ENCODE peak calls at places on chromosomes 6 and 20, in six cellular contexts. One of them, this sample, is unnamed.

GRCh38 chr6:53065266-53066058 is at the start of gene FBXO9:
- DNase-seq in BE2C: peak; percentile 82
- DNase-seq in ovary: peak; percentile 84
- DNase-seq in GM23338: peak; percentile 69
- DNase-seq in astrocyte of the spinal cord: no peak
- DNase-seq in lower lobe of right lung: peak; percentile 79
- DNase-seq in this sample: peak; percentile 84

GRCh38 chr6:90123796-90124195 is 172.8 kb downstream of the BACH2 start:
- DNase-seq in lower lobe of right lung: no peak
- DNase-seq in ovary: no peak
- DNase-seq in GM23338: no peak
- DNase-seq in astrocyte of the spinal cord: no peak
- DNase-seq in BE2C: no peak
- DNase-seq in this sample: no peak

GRCh38 chr20:32966881-32967781 is 37.1 kb downstream of the SUN5 start:
- DNase-seq in BE2C: no peak
- DNase-seq in astrocyte of the spinal cord: no peak
- DNase-seq in ovary: no peak
- DNase-seq in lower lobe of right lung: no peak
- DNase-seq in GM23338: no peak
- DNase-seq in this sample: no peak

GRCh38 chr20:33209789-33210188 is 7.4 kb upstream of the BPIFA3 start:
- DNase-seq in ovary: peak; percentile 59
- DNase-seq in GM23338: peak; percentile 93
- DNase-seq in astrocyte of the spinal cord: peak; percentile 34
- DNase-seq in BE2C: peak; percentile 25
- DNase-seq in lower lobe of right lung: peak; percentile 70
- DNase-seq in this sample: peak; percentile 75

GRCh38 chr20:63183422-63184146 is 32.3 kb downstream of the YTHDF1 start:
- DNase-seq in lower lobe of right lung: peak; percentile 62
- DNase-seq in ovary: peak; percentile 57
- DNase-seq in astrocyte of the spinal cord: no peak
- DNase-seq in BE2C: peak; percentile 68
- DNase-seq in GM23338: peak; percentile 80
- DNase-seq in this sample: peak; percentile 39

GRCh38 chr6:35496851-35497570 is at the start of gene TEAD3:
- DNase-seq in ovary: peak; percentile 87
- DNase-seq in lower lobe of right lung: peak; percentile 74
- DNase-seq in astrocyte of the spinal cord: peak; percentile 47
- DNase-seq in BE2C: peak; percentile 61
- DNase-seq in GM23338: peak; percentile 92
- DNase-seq in this sample: peak; percentile 83

GRCh38 chr6:168116446-168116974 is 37.5 kb upstream of the FRMD1 start:
- DNase-seq in ovary: peak; percentile 16
- DNase-seq in lower lobe of right lung: no peak
- DNase-seq in BE2C: no peak
- DNase-seq in astrocyte of the spinal cord: no peak
- DNase-seq in GM23338: no peak
- DNase-seq in this sample: no peak

GRCh38 chr6:128064540-128064895 is 163.7 kb upstream of the THEMIS start:
- DNase-seq in ovary: no peak
- DNase-seq in astrocyte of the spinal cord: no peak
- DNase-seq in BE2C: no peak
- DNase-seq in lower lobe of right lung: no peak
- DNase-seq in GM23338: no peak
- DNase-seq in this sample: no peak

GRCh38 chr6:166007349-166008263 is 160.0 kb downstream of the TBXT start:
- DNase-seq in lower lobe of right lung: no peak
- DNase-seq in ovary: peak; percentile 92
- DNase-seq in astrocyte of the spinal cord: peak; percentile 83
- DNase-seq in GM23338: no peak
- DNase-seq in BE2C: peak; percentile 67
- DNase-seq in this sample: peak; percentile 88

GRCh38 chr6:72461144-72461543 is 160.7 kb upstream of the KCNQ5 start:
- DNase-seq in lower lobe of right lung: no peak
- DNase-seq in GM23338: peak; percentile 5
- DNase-seq in ovary: no peak
- DNase-seq in BE2C: no peak
- DNase-seq in astrocyte of the spinal cord: peak; percentile 60
- DNase-seq in this sample: peak; percentile 11

GRCh38 chr6:14282326-14282725 is 164.8 kb downstream of the CD83 start:
- DNase-seq in ovary: no peak
- DNase-seq in astrocyte of the spinal cord: no peak
- DNase-seq in BE2C: no peak
- DNase-seq in lower lobe of right lung: no peak
- DNase-seq in GM23338: no peak
- DNase-seq in this sample: no peak

GRCh38 chr6:50724381-50725124 is 11.2 kb downstream of the TFAP2D start:
- DNase-seq in ovary: no peak
- DNase-seq in GM23338: peak; percentile 69
- DNase-seq in BE2C: peak; percentile 15
- DNase-seq in astrocyte of the spinal cord: no peak
- DNase-seq in lower lobe of right lung: no peak
- DNase-seq in this sample: no peak

GRCh38 chr6:14035448-14035847 is 82.1 kb upstream of the CD83 start:
- DNase-seq in ovary: no peak
- DNase-seq in GM23338: peak; percentile 82
- DNase-seq in astrocyte of the spinal cord: peak; percentile 90
- DNase-seq in BE2C: no peak
- DNase-seq in lower lobe of right lung: no peak
- DNase-seq in this sample: peak; percentile 28

GRCh38 chr20:59948828-59949720 is 8.9 kb downstream of the FAM217B start:
- DNase-seq in GM23338: peak; percentile 71
- DNase-seq in BE2C: peak; percentile 21
- DNase-seq in astrocyte of the spinal cord: peak; percentile 63
- DNase-seq in ovary: no peak
- DNase-seq in lower lobe of right lung: no peak
- DNase-seq in this sample: peak; percentile 73

GRCh38 chr20:4544765-4545164 is 176.9 kb upstream of the PRND start:
- DNase-seq in GM23338: no peak
- DNase-seq in astrocyte of the spinal cord: peak; percentile 60
- DNase-seq in ovary: no peak
- DNase-seq in lower lobe of right lung: no peak
- DNase-seq in BE2C: no peak
- DNase-seq in this sample: no peak

GRCh38 chr6:39102024-39102820 is 12.8 kb downstream of the SAYSD1 start:
- DNase-seq in GM23338: peak; percentile 92
- DNase-seq in BE2C: no peak
- DNase-seq in astrocyte of the spinal cord: peak; percentile 60
- DNase-seq in lower lobe of right lung: no peak
- DNase-seq in ovary: no peak
- DNase-seq in this sample: peak; percentile 87

GRCh38 chr20:36415475-36416002 is 109.4 kb downstream of the DLGAP4 start:
- DNase-seq in lower lobe of right lung: no peak
- DNase-seq in GM23338: no peak
- DNase-seq in astrocyte of the spinal cord: no peak
- DNase-seq in BE2C: no peak
- DNase-seq in ovary: no peak
- DNase-seq in this sample: no peak

GRCh38 chr20:37897008-37897548 is 5.8 kb upstream of the VSTM2L start:
- DNase-seq in astrocyte of the spinal cord: peak; percentile 42
- DNase-seq in GM23338: peak; percentile 75
- DNase-seq in lower lobe of right lung: no peak
- DNase-seq in ovary: no peak
- DNase-seq in BE2C: peak; percentile 73
- DNase-seq in this sample: peak; percentile 79

GRCh38 chr20:16036331-16036730 is 536.9 kb downstream of the KIF16B start:
- DNase-seq in astrocyte of the spinal cord: no peak
- DNase-seq in GM23338: no peak
- DNase-seq in BE2C: no peak
- DNase-seq in lower lobe of right lung: no peak
- DNase-seq in ovary: no peak
- DNase-seq in this sample: no peak

GRCh38 chr6:10617008-10617696 is 77.3 kb downstream of the C6orf52 start:
- DNase-seq in BE2C: no peak
- DNase-seq in ovary: no peak
- DNase-seq in GM23338: no peak
- DNase-seq in lower lobe of right lung: peak; percentile 58
- DNase-seq in astrocyte of the spinal cord: no peak
- DNase-seq in this sample: no peak

GRCh38 chr20:47146703-47147102 is 209.8 kb downstream of the ZMYND8 start:
- DNase-seq in BE2C: no peak
- DNase-seq in lower lobe of right lung: no peak
- DNase-seq in astrocyte of the spinal cord: peak; percentile 86
- DNase-seq in ovary: no peak
- DNase-seq in GM23338: no peak
- DNase-seq in this sample: peak; percentile 11

GRCh38 chr6:102417368-102417767 is 1023.9 kb downstream of the GRIK2 start:
- DNase-seq in ovary: no peak
- DNase-seq in BE2C: no peak
- DNase-seq in astrocyte of the spinal cord: no peak
- DNase-seq in lower lobe of right lung: no peak
- DNase-seq in GM23338: no peak
- DNase-seq in this sample: no peak

GRCh38 chr6:170435766-170436165 is 117.3 kb downstream of the PSMB1 start:
- DNase-seq in ovary: no peak
- DNase-seq in GM23338: no peak
- DNase-seq in BE2C: no peak
- DNase-seq in astrocyte of the spinal cord: no peak
- DNase-seq in lower lobe of right lung: no peak
- DNase-seq in this sample: no peak
- H3K4me3 ChIP-seq in ovary: no peak overlapping the region
- H3K4me3 ChIP-seq in GM23338: no peak overlapping the region
- H3K4me3 ChIP-seq in BE2C: no peak overlapping the region
- H3K4me3 ChIP-seq in astrocyte of the spinal cord: no peak overlapping the region
- H3K4me3 ChIP-seq in lower lobe of right lung: no peak overlapping the region
- H3K4me3 ChIP-seq in this sample: no peak overlapping the region

GRCh38 chr6:29976253-29976587 is 33.9 kb downstream of the HLA-A start:
- DNase-seq in BE2C: no peak
- DNase-seq in astrocyte of the spinal cord: no peak
- DNase-seq in ovary: no peak
- DNase-seq in GM23338: no peak
- DNase-seq in lower lobe of right lung: no peak
- DNase-seq in this sample: no peak

GRCh38 chr6:29976588-29977424 is 34.5 kb downstream of the HLA-A start:
- DNase-seq in BE2C: peak; percentile 75
- DNase-seq in astrocyte of the spinal cord: peak; percentile 59
- DNase-seq in lower lobe of right lung: peak; percentile 91
- DNase-seq in GM23338: peak; percentile 85
- DNase-seq in ovary: peak; percentile 87
- DNase-seq in this sample: peak; percentile 79

GRCh38 chr6:29975561-29975907 is 33.2 kb downstream of the HLA-A start:
- DNase-seq in astrocyte of the spinal cord: no peak
- DNase-seq in lower lobe of right lung: no peak
- DNase-seq in BE2C: no peak
- DNase-seq in GM23338: no peak
- DNase-seq in ovary: no peak
- DNase-seq in this sample: peak; percentile 3

GRCh38 chr6:29977425-29977727 is 35.0 kb downstream of the HLA-A start:
- DNase-seq in GM23338: no peak
- DNase-seq in lower lobe of right lung: no peak
- DNase-seq in BE2C: no peak
- DNase-seq in astrocyte of the spinal cord: no peak
- DNase-seq in ovary: no peak
- DNase-seq in this sample: no peak

GRCh38 chr6:29974901-29975560 is 32.7 kb downstream of the HLA-A start:
- DNase-seq in astrocyte of the spinal cord: no peak
- DNase-seq in BE2C: no peak
- DNase-seq in lower lobe of right lung: no peak
- DNase-seq in GM23338: peak; percentile 51
- DNase-seq in ovary: no peak
- DNase-seq in this sample: peak; percentile 9
- H3K4me3 ChIP-seq in astrocyte of the spinal cord: no peak overlapping the region
- H3K4me3 ChIP-seq in BE2C: no peak overlapping the region
- H3K4me3 ChIP-seq in lower lobe of right lung: peak overlapping the region; percentile 62
- H3K4me3 ChIP-seq in GM23338: peak overlapping the region; percentile 48
- H3K4me3 ChIP-seq in ovary: peak overlapping the region; percentile 43
- H3K4me3 ChIP-seq in this sample: no peak overlapping the region

DNA sequence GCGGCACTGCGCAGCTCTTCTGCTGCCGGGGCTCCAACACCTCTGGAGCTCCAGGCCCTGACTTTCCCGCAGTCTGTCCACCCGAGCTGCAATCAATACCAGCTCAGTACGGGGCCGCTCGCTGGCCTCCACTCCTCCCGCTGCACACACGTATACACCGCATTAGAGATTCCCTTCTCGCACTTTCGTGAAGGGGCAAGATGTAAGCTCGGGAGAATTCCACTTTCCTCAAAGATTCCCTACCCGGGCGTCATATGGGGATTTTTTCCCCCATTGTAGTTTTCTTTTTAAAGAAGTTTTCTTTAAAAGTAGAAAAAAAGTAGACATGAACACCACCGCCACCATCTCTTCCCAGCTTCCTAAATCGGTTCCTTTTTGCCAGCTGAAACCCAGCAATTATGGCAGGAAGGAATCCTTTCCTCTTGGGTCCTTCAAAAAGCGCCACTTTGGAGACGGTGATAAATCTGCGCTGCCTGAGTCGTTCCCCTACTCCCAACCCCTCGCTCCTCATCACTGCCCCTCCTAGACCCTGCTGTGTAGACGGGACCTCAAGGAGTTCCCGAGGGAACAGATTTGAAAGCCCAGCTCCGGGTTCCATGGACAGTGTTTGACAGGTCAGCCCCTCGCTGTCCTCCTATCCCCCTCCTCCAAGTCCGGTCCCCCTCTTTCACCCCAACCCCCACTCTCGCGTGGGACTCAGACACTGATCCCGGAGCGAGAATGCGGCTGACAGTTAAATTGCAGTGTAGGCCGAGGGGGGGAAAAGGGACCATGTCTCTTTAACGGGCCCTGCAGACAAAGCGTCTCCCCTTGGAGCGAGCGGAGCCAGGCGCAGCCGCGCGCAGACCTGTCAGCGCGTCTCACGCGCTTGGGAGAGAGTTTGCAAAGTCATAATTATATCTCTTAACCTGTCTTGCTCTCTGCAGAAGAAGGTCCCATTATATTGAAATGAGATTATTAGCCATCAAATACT is 39.5 kb downstream of the NCR2 start:
- DNase-seq in GM23338: peak; percentile 71
- DNase-seq in ovary: no peak
- DNase-seq in lower lobe of right lung: no peak
- DNase-seq in astrocyte of the spinal cord: no peak
- DNase-seq in BE2C: no peak
- DNase-seq in this sample: no peak
- H3K4me3 ChIP-seq in GM23338: peak overlapping the region; percentile 59
- H3K4me3 ChIP-seq in ovary: no peak overlapping the region
- H3K4me3 ChIP-seq in lower lobe of right lung: no peak overlapping the region
- H3K4me3 ChIP-seq in astrocyte of the spinal cord: no peak overlapping the region
- H3K4me3 ChIP-seq in BE2C: no peak overlapping the region
- H3K4me3 ChIP-seq in this sample: peak overlapping the region; percentile 12

GRCh38 chr20:48821261-48821910 is 6.4 kb downstream of the PREX1 start:
- DNase-seq in astrocyte of the spinal cord: no peak
- DNase-seq in ovary: no peak
- DNase-seq in lower lobe of right lung: no peak
- DNase-seq in BE2C: no peak
- DNase-seq in GM23338: no peak
- DNase-seq in this sample: no peak
- H3K4me3 ChIP-seq in astrocyte of the spinal cord: no peak overlapping the region
- H3K4me3 ChIP-seq in ovary: no peak overlapping the region
- H3K4me3 ChIP-seq in lower lobe of right lung: no peak overlapping the region
- H3K4me3 ChIP-seq in BE2C: no peak overlapping the region
- H3K4me3 ChIP-seq in GM23338: no peak overlapping the region
- H3K4me3 ChIP-seq in this sample: no peak overlapping the region

DNA sequence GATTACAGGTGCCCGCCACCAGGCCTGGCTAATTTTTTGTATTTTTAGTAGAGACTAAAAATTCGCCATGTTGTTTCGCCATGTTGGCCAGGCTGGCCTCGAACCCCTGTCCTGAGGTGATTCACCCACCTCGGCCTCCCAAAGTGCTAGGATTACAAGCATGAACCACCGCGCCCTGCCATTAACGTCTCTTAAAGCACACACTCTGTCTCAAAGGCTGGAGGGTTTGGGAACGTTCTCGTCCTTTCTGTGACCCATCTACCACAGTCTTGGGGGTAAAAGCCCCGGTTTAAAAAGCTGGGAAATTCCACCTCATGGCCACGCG is 57.8 kb upstream of the ARID1B start:
- DNase-seq in lower lobe of right lung: no peak
- DNase-seq in GM23338: no peak
- DNase-seq in BE2C: no peak
- DNase-seq in ovary: peak; percentile 51
- DNase-seq in astrocyte of the spinal cord: peak; percentile 11
- DNase-seq in this sample: no peak
- H3K4me3 ChIP-seq in lower lobe of right lung: peak overlapping the region; percentile 50
- H3K4me3 ChIP-seq in GM23338: peak overlapping the region; percentile 43
- H3K4me3 ChIP-seq in BE2C: no peak overlapping the region
- H3K4me3 ChIP-seq in ovary: peak overlapping the region; percentile 38
- H3K4me3 ChIP-seq in astrocyte of the spinal cord: no peak overlapping the region
- H3K4me3 ChIP-seq in this sample: no peak overlapping the region